ENCODE peak calls at places on chromosomes 2 and 18, in four cellular contexts. Z is GM20000, F is RWPE2, I is colonic mucosa. A is an unnamed sample.

GRCh38 chr2:76180676-76181075 is 470.0 kb upstream of the GCFC2 start:
- DNase-seq in Z (no peak), F (no peak), I (no peak), A (no peak)

GRCh38 chr18:5584751-5585417 is 41.1 kb upstream of the EPB41L3 start:
- DNase-seq in Z (no peak), F (no peak), I (no peak), A (no peak)

GRCh38 chr2:35651688-35652323 is 703.8 kb upstream of the CRIM1 start:
- DNase-seq in Z (no peak), F (no peak), I (peak; percentile 18), A (no peak)

GRCh38 chr18:11323359-11323819 is 174.0 kb upstream of the PIEZO2 start:
- DNase-seq in Z (no peak), F (no peak), I (no peak), A (no peak)

GRCh38 chr2:38806001-38806400 is 28.0 kb downstream of the GEMIN6 start:
- DNase-seq in Z (peak; percentile 13), F (no peak), I (no peak), A (no peak)

GRCh38 chr2:100921685-100922161 is 80.4 kb upstream of the RPL31 start:
- DNase-seq in Z (no peak), F (no peak), I (no peak), A (no peak)

GRCh38 chr2:43840961-43841360 is 2.2 kb downstream of the ABCG8 start:
- DNase-seq in Z (peak; percentile 1), F (no peak), I (no peak), A (no peak)

GRCh38 chr2:31469648-31470047 is 55.1 kb upstream of the XDH start:
- DNase-seq in Z (no peak), F (no peak), I (no peak), A (no peak)

GRCh38 chr2:159506764-159507406 is 109.5 kb downstream of the BAZ2B start:
- DNase-seq in Z (no peak), F (no peak), I (no peak), A (no peak)

GRCh38 chr18:78319934-78320333 is 659.7 kb upstream of the SALL3 start:
- DNase-seq in Z (no peak), F (no peak), I (no peak), A (no peak)

GRCh38 chr2:9211496-9211895 is 4.9 kb downstream of the ASAP2 start:
- DNase-seq in Z (no peak), F (no peak), I (peak; percentile 61), A (no peak)

GRCh38 chr2:238439093-238439849 is 12.5 kb downstream of the ASB1 start:
- DNase-seq in Z (no peak), F (peak; percentile 95), I (no peak), A (no peak)

GRCh38 chr2:127514485-127514884 is 11.8 kb downstream of the IWS1 start:
- DNase-seq in Z (no peak), F (no peak), I (no peak), A (no peak)

GRCh38 chr2:120394764-120395163 is 48.8 kb downstream of the INHBB start:
- DNase-seq in Z (no peak), F (no peak), I (no peak), A (no peak)

GRCh38 chr2:109380502-109381326 is 233.1 kb downstream of the SEPTIN10 start:
- DNase-seq in Z (no peak), F (peak; percentile 29), I (no peak), A (no peak)

GRCh38 chr2:127516031-127516430 is 10.3 kb downstream of the IWS1 start:
- DNase-seq in Z (no peak), F (no peak), I (peak; percentile 52), A (no peak)

GRCh38 chr2:113716291-113716690 is 40.2 kb downstream of the SLC35F5 start:
- DNase-seq in Z (no peak), F (no peak), I (no peak), A (no peak)

GRCh38 chr2:9336209-9336533 is 87.2 kb downstream of the ITGB1BP1 start:
- DNase-seq in Z (no peak), F (no peak), I (no peak), A (peak; percentile 61)

GRCh38 chr2:143728498-143728897 is 599.3 kb downstream of the ARHGAP15 start:
- DNase-seq in Z (no peak), F (no peak), I (no peak), A (no peak)

GRCh38 chr18:22273101-22274039 is 104.0 kb downstream of the GATA6 start:
- DNase-seq in Z (no peak), F (no peak), I (no peak), A (no peak)

GRCh38 chr2:191571163-191571769 is 106.7 kb upstream of the NABP1 start:
- DNase-seq in Z (peak; percentile 35), F (no peak), I (no peak), A (peak; percentile 49)

GRCh38 chr2:203453858-203454451 is 81.1 kb downstream of the RAPH1 start:
- DNase-seq in Z (peak; percentile 52), F (no peak), I (peak; percentile 35), A (peak; percentile 53)

GRCh38 chr2:17166506-17166905 is 351.7 kb downstream of the RAD51AP2 start:
- DNase-seq in Z (no peak), F (no peak), I (no peak), A (no peak)

GRCh38 chr2:92074549-92074898 is 2796.7 kb upstream of the TEKT4 start:
- DNase-seq in Z (no peak), F (no peak), I (no peak), A (no peak)

DNA sequence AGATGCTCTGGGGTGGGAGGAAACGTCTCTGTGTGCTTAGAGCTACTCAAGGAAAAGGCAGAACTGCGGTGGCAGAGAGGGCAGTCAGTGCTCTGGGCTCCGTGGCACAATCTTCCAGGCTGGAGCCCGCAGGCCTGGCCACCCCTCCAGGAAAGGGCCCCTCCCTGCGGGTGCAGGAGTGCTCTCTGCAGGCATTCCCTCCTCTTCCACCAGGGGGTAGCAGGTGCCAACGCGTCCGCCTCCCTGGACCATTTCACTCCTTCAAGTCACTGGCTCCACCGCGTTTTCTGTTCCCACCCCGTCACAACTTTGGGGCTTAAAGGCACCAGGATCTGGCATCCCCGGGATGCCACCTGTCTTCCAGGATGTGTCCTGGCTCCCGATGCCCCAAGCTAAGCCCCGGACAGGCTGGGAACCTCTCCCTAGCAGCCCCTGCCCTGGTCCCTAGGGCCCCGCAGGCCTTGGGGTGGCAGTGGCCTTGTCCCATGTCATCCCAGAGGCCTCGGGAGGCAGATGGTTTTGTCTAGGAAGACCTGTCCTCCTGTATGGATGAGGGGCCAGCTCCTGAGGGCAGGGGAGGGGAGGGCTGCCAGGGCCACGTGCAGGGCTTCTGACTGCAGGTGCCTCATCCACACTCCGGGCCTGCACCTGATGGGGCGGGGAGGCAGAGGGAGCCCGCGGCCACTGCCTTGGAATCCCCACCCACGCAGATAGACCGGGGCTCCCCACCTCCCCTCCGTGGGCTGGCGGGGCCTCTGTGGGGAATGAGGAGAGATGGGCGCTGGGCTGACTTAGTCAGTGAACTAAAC is 26.4 kb downstream of the KCNIP3 start:
- DNase-seq in Z (no peak), F (no peak), I (peak; percentile 43), A (peak; percentile 41)
- TF ChIP-seq CTCF in Z (no peak), F (peak; percentile 67), I (peak; percentile 60), A (peak; percentile 72)

DNA sequence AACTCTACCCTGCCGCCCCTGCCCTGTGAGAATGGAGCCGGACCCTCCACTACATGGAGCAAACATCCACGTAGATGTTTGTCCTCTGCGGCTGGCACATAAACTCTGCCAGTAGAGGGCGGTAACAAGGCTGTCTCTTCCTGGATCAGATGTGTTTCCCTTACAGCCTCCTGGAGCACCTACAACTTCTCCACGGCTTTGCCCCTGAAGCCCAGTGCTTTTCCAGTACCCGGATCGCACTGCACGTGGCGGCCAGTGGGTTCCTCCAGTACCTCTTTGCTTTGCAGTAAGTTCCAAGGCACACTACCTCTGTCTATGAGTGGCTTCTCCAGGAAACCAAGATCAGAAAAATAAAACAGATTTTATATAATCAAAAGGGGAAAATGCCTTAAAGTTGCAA is 651.3 kb downstream of the DCDC2C start:
- DNase-seq in Z (peak; percentile 14), F (no peak), I (no peak), A (peak; percentile 19)
- TF ChIP-seq CTCF in Z (no peak), F (no peak), I (no peak), A (peak; percentile 64)

GRCh38 chr2:241849616-241850543 is 8.8 kb downstream of the PDCD1 start:
- DNase-seq in Z (peak; percentile 23), F (no peak), I (no peak), A (no peak)

GRCh38 chr2:241851325-241852115 is 7.2 kb downstream of the PDCD1 start:
- DNase-seq in Z (peak; percentile 30), F (no peak), I (no peak), A (no peak)

GRCh38 chr2:241852116-241852980 is 6.3 kb downstream of the PDCD1 start:
- DNase-seq in Z (peak; percentile 23), F (peak; percentile 55), I (no peak), A (no peak)

GRCh38 chr2:241848761-241849615 is 9.7 kb downstream of the PDCD1 start:
- DNase-seq in Z (peak; percentile 13), F (no peak), I (no peak), A (no peak)

DNA sequence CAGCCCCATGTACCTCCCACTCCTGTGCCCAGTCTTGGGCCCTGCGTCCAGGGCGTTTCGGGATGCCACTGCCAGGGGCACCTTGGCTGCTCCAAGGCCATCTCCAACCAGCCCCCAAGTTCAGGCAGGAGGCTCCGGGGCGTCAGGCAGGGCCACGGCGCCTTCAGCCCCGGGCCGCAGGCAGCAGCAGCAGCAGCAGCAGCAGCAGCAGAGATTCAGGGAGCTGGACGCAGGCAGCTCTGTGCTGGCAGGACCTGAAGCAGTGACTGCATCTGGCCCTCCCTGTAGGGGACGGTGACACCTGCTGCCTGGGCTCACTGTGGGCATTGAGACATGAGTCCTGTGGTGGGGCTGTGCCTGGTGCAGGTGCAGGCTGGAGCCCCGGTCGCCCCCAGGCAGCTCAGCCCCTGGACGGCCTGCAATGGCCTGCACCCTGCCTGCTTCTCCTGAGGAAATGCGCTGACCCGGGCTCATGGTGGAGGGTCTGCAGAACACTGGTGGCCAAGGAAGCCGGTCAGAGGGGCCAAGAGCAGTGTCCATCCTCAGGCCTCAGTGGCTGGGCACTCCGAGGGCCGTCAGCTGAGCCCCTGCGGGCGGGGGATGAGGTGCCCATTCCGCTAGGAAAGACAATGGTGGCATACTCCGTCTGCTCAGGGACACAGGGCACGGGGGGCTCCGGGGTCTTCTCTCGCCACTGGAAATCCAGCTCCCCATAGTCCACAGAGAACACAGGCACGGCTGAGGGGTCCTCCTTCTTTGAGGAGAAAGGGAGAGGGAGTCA is 8.0 kb downstream of the PDCD1 start:
- DNase-seq in Z (no peak), F (peak; percentile 58), I (no peak), A (no peak)
- TF ChIP-seq CTCF in Z (no peak), F (no peak), I (no peak), A (no peak)

GRCh38 chr2:131417886-131418285 is 53.9 kb upstream of the RAB6D start:
- DNase-seq in Z (no peak), F (no peak), I (no peak), A (no peak)

GRCh38 chr2:131410173-131410572 is 46.2 kb upstream of the RAB6D start:
- DNase-seq in Z (no peak), F (no peak), I (no peak), A (no peak)

GRCh38 chr2:131413785-131414184 is 49.8 kb upstream of the RAB6D start:
- DNase-seq in Z (no peak), F (no peak), I (no peak), A (no peak)

GRCh38 chr2:131408778-131409177 is 44.8 kb upstream of the RAB6D start:
- DNase-seq in Z (no peak), F (no peak), I (no peak), A (peak; percentile 43)

DNA sequence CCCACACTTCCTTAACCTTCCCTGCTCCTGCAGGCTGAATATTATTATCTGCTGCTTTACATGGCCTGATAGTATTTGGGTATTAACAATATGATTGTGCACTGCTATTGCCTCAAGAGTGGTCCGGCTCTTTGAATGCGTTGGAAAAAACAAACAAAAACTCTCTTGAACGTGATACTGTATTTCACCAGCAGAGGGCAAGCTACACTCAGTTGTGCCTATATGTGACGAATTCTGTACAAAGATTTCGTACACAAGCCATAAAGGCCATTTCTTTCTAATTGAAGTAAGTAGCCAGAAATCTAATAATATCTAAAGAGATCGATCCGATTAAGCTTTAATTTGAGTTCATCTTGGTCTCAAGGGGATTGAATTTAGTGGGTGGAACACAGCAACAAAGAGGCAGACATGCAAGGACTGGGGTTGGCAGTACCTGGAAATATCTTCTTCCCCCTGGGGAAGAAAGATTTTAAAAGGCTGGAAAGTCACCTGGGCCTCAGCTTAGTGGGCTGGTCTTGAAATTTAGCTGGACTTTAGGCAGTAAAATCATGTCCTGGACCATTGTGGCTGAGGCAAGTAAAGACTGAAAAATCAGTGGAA is 49.3 kb upstream of the RAB6D start:
- DNase-seq in Z (peak; percentile 54), F (no peak), I (no peak), A (peak; percentile 54)
- TF ChIP-seq CTCF in Z (peak; percentile 35), F (peak; percentile 87), I (peak; percentile 71), A (peak; percentile 88)

A was measured in DND-41.